ENCODE peak calls at places on chromosomes 3 and 15, in ten cellular contexts. One of them, this sample, is unnamed.

GRCh38 chr3:169034401-169034800 is 629.1 kb downstream of the MECOM start:
- DNase-seq in caudate nucleus: no peak
- DNase-seq in H1: no peak
- DNase-seq in spleen: no peak
- DNase-seq in lower lobe of right lung: no peak
- DNase-seq in heart left ventricle: no peak
- DNase-seq in AG04450: no peak
- DNase-seq in ovary: no peak
- DNase-seq in brain microvascular endothelial cell: no peak
- DNase-seq in upper lobe of right lung: no peak
- DNase-seq in this sample: no peak

GRCh38 chr3:37984596-37984995 is 6.0 kb upstream of the VILL start:
- DNase-seq in heart left ventricle: no peak
- DNase-seq in upper lobe of right lung: no peak
- DNase-seq in AG04450: no peak
- DNase-seq in lower lobe of right lung: no peak
- DNase-seq in H1: no peak
- DNase-seq in brain microvascular endothelial cell: no peak
- DNase-seq in ovary: no peak
- DNase-seq in caudate nucleus: no peak
- DNase-seq in spleen: peak; percentile 43
- DNase-seq in this sample: no peak

GRCh38 chr15:63435416-63435815 is 53.8 kb upstream of the CA12 start:
- DNase-seq in brain microvascular endothelial cell: no peak
- DNase-seq in caudate nucleus: no peak
- DNase-seq in ovary: no peak
- DNase-seq in spleen: no peak
- DNase-seq in AG04450: no peak
- DNase-seq in heart left ventricle: no peak
- DNase-seq in lower lobe of right lung: no peak
- DNase-seq in H1: no peak
- DNase-seq in upper lobe of right lung: no peak
- DNase-seq in this sample: no peak

GRCh38 chr15:92614791-92615785 is 40.5 kb downstream of the FAM174B start:
- DNase-seq in spleen: no peak
- DNase-seq in ovary: no peak
- DNase-seq in heart left ventricle: no peak
- DNase-seq in H1: no peak
- DNase-seq in AG04450: no peak
- DNase-seq in upper lobe of right lung: peak; percentile 43
- DNase-seq in brain microvascular endothelial cell: no peak
- DNase-seq in caudate nucleus: no peak
- DNase-seq in lower lobe of right lung: no peak
- DNase-seq in this sample: no peak

GRCh38 chr15:66655511-66655910 is 46.5 kb upstream of the SMAD6 start:
- DNase-seq in brain microvascular endothelial cell: no peak
- DNase-seq in ovary: no peak
- DNase-seq in spleen: no peak
- DNase-seq in upper lobe of right lung: no peak
- DNase-seq in caudate nucleus: no peak
- DNase-seq in lower lobe of right lung: no peak
- DNase-seq in H1: no peak
- DNase-seq in heart left ventricle: no peak
- DNase-seq in AG04450: no peak
- DNase-seq in this sample: no peak

GRCh38 chr3:50165388-50166308 is 10.5 kb downstream of the SEMA3F start:
- DNase-seq in H1: no peak
- DNase-seq in heart left ventricle: peak; percentile 50
- DNase-seq in lower lobe of right lung: no peak
- DNase-seq in upper lobe of right lung: no peak
- DNase-seq in AG04450: no peak
- DNase-seq in ovary: peak; percentile 67
- DNase-seq in caudate nucleus: peak; percentile 31
- DNase-seq in brain microvascular endothelial cell: no peak
- DNase-seq in spleen: no peak
- DNase-seq in this sample: no peak

GRCh38 chr3:66816110-66816761 is 181.9 kb upstream of the KBTBD8 start:
- DNase-seq in heart left ventricle: no peak
- DNase-seq in lower lobe of right lung: no peak
- DNase-seq in spleen: no peak
- DNase-seq in ovary: no peak
- DNase-seq in AG04450: peak; percentile 47
- DNase-seq in H1: peak; percentile 27
- DNase-seq in brain microvascular endothelial cell: peak; percentile 43
- DNase-seq in upper lobe of right lung: no peak
- DNase-seq in caudate nucleus: peak; percentile 12
- DNase-seq in this sample: no peak

GRCh38 chr15:52306270-52306669 is 10.7 kb upstream of the MYO5C start:
- DNase-seq in heart left ventricle: no peak
- DNase-seq in H1: no peak
- DNase-seq in upper lobe of right lung: no peak
- DNase-seq in AG04450: peak; percentile 26
- DNase-seq in lower lobe of right lung: no peak
- DNase-seq in spleen: no peak
- DNase-seq in caudate nucleus: no peak
- DNase-seq in ovary: no peak
- DNase-seq in brain microvascular endothelial cell: peak; percentile 54
- DNase-seq in this sample: no peak

GRCh38 chr15:45333550-45333949 is 44.8 kb downstream of the GATM start:
- DNase-seq in H1: no peak
- DNase-seq in brain microvascular endothelial cell: peak; percentile 14
- DNase-seq in ovary: peak; percentile 39
- DNase-seq in lower lobe of right lung: no peak
- DNase-seq in spleen: no peak
- DNase-seq in AG04450: no peak
- DNase-seq in heart left ventricle: peak; percentile 84
- DNase-seq in caudate nucleus: no peak
- DNase-seq in upper lobe of right lung: no peak
- DNase-seq in this sample: no peak

GRCh38 chr15:74763416-74763815 is 14.8 kb downstream of the CYP1A2 start:
- DNase-seq in brain microvascular endothelial cell: no peak
- DNase-seq in AG04450: no peak
- DNase-seq in spleen: no peak
- DNase-seq in ovary: no peak
- DNase-seq in heart left ventricle: no peak
- DNase-seq in caudate nucleus: no peak
- DNase-seq in upper lobe of right lung: peak; percentile 74
- DNase-seq in lower lobe of right lung: peak; percentile 65
- DNase-seq in H1: no peak
- DNase-seq in this sample: no peak

GRCh38 chr3:60703956-60704736 is 547.1 kb downstream of the FHIT start:
- DNase-seq in ovary: no peak
- DNase-seq in H1: no peak
- DNase-seq in lower lobe of right lung: no peak
- DNase-seq in brain microvascular endothelial cell: peak; percentile 13
- DNase-seq in spleen: no peak
- DNase-seq in heart left ventricle: no peak
- DNase-seq in AG04450: peak; percentile 34
- DNase-seq in caudate nucleus: no peak
- DNase-seq in upper lobe of right lung: no peak
- DNase-seq in this sample: no peak

GRCh38 chr3:29285356-29286070 is 4.6 kb downstream of the RBMS3 start:
- DNase-seq in upper lobe of right lung: no peak
- DNase-seq in heart left ventricle: no peak
- DNase-seq in caudate nucleus: no peak
- DNase-seq in lower lobe of right lung: no peak
- DNase-seq in AG04450: no peak
- DNase-seq in spleen: no peak
- DNase-seq in brain microvascular endothelial cell: no peak
- DNase-seq in H1: no peak
- DNase-seq in ovary: no peak
- DNase-seq in this sample: peak; percentile 25

GRCh38 chr3:149638401-149639092 is 19.3 kb downstream of the WWTR1 start:
- DNase-seq in AG04450: peak; percentile 66
- DNase-seq in lower lobe of right lung: no peak
- DNase-seq in caudate nucleus: no peak
- DNase-seq in spleen: no peak
- DNase-seq in heart left ventricle: no peak
- DNase-seq in H1: no peak
- DNase-seq in ovary: no peak
- DNase-seq in upper lobe of right lung: no peak
- DNase-seq in brain microvascular endothelial cell: no peak
- DNase-seq in this sample: no peak

GRCh38 chr15:101676965-101677364 is 24.8 kb upstream of the TM2D3 start:
- DNase-seq in ovary: no peak
- DNase-seq in lower lobe of right lung: no peak
- DNase-seq in heart left ventricle: no peak
- DNase-seq in spleen: no peak
- DNase-seq in H1: no peak
- DNase-seq in brain microvascular endothelial cell: no peak
- DNase-seq in upper lobe of right lung: no peak
- DNase-seq in AG04450: no peak
- DNase-seq in caudate nucleus: peak; percentile 70
- DNase-seq in this sample: no peak

GRCh38 chr3:62318752-62319569 is 54.4 kb downstream of the FEZF2 start:
- DNase-seq in H1: peak; percentile 79
- DNase-seq in spleen: peak; percentile 88
- DNase-seq in heart left ventricle: peak; percentile 83
- DNase-seq in brain microvascular endothelial cell: peak; percentile 86
- DNase-seq in upper lobe of right lung: peak; percentile 94
- DNase-seq in ovary: peak; percentile 85
- DNase-seq in lower lobe of right lung: peak; percentile 91
- DNase-seq in caudate nucleus: peak; percentile 74
- DNase-seq in AG04450: peak; percentile 55
- DNase-seq in this sample: peak; percentile 52

GRCh38 chr3:23668430-23668904 is 137.3 kb upstream of the UBE2E1 start:
- DNase-seq in upper lobe of right lung: no peak
- DNase-seq in lower lobe of right lung: no peak
- DNase-seq in heart left ventricle: no peak
- DNase-seq in AG04450: peak; percentile 60
- DNase-seq in brain microvascular endothelial cell: peak; percentile 65
- DNase-seq in H1: no peak
- DNase-seq in spleen: no peak
- DNase-seq in caudate nucleus: no peak
- DNase-seq in ovary: no peak
- DNase-seq in this sample: no peak

GRCh38 chr3:82087958-82088357 is 326.5 kb upstream of the GBE1 start:
- DNase-seq in brain microvascular endothelial cell: peak; percentile 85
- DNase-seq in spleen: no peak
- DNase-seq in lower lobe of right lung: no peak
- DNase-seq in upper lobe of right lung: no peak
- DNase-seq in H1: no peak
- DNase-seq in caudate nucleus: no peak
- DNase-seq in AG04450: no peak
- DNase-seq in heart left ventricle: no peak
- DNase-seq in ovary: no peak
- DNase-seq in this sample: no peak

GRCh38 chr3:55488398-55489055 is 1.4 kb upstream of the WNT5A start:
- DNase-seq in lower lobe of right lung: peak; percentile 74
- DNase-seq in spleen: no peak
- DNase-seq in upper lobe of right lung: peak; percentile 79
- DNase-seq in AG04450: peak; percentile 81
- DNase-seq in ovary: peak; percentile 83
- DNase-seq in H1: no peak
- DNase-seq in brain microvascular endothelial cell: peak; percentile 49
- DNase-seq in heart left ventricle: peak; percentile 46
- DNase-seq in caudate nucleus: peak; percentile 17
- DNase-seq in this sample: peak; percentile 5

GRCh38 chr3:110773413-110773954 is 298.1 kb upstream of the NECTIN3 start:
- DNase-seq in H1: no peak
- DNase-seq in AG04450: peak; percentile 92
- DNase-seq in heart left ventricle: no peak
- DNase-seq in lower lobe of right lung: no peak
- DNase-seq in brain microvascular endothelial cell: peak; percentile 92
- DNase-seq in upper lobe of right lung: no peak
- DNase-seq in caudate nucleus: no peak
- DNase-seq in ovary: no peak
- DNase-seq in spleen: no peak
- DNase-seq in this sample: no peak

DNA sequence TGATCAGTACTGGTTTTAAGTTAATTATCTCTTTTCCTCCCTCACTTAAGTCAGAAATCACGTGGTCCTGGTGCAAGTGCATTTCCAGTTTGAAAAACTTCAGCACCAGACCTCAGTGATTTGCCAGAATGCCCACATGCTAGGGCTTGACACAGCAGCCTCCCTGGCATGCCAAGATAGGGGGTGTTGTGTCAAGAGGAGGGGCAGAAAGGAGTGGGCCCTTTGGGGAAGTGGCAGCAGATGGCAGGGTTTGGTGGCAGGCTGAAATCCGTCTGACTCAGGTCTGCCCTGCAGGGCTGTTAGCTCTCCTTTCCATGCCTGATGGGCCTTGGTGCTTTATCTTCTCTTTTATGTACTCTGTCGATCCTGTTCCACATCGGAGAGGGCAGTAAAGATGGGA is 23.4 kb downstream of the PXK start:
- DNase-seq in lower lobe of right lung: peak; percentile 50
- DNase-seq in upper lobe of right lung: no peak
- DNase-seq in spleen: peak; percentile 86
- DNase-seq in H1: no peak
- DNase-seq in brain microvascular endothelial cell: no peak
- DNase-seq in heart left ventricle: peak; percentile 13
- DNase-seq in ovary: no peak
- DNase-seq in AG04450: no peak
- DNase-seq in caudate nucleus: peak; percentile 5
- DNase-seq in this sample: no peak
- H3K27ac ChIP-seq in lower lobe of right lung: no peak overlapping the region
- H3K27ac ChIP-seq in upper lobe of right lung: no peak overlapping the region
- H3K27ac ChIP-seq in spleen: peak overlapping the region; percentile 83
- H3K27ac ChIP-seq in H1: no peak overlapping the region
- H3K27ac ChIP-seq in brain microvascular endothelial cell: no peak overlapping the region
- H3K27ac ChIP-seq in heart left ventricle: no peak overlapping the region
- H3K27ac ChIP-seq in ovary: no peak overlapping the region
- H3K27ac ChIP-seq in AG04450: no peak overlapping the region
- H3K27ac ChIP-seq in caudate nucleus: no peak overlapping the region
- H3K27ac ChIP-seq in this sample: no peak overlapping the region

GRCh38 chr3:177212756-177213155 is 15.5 kb upstream of the TBL1XR1 start:
- DNase-seq in caudate nucleus: no peak
- DNase-seq in lower lobe of right lung: no peak
- DNase-seq in heart left ventricle: no peak
- DNase-seq in AG04450: no peak
- DNase-seq in H1: no peak
- DNase-seq in brain microvascular endothelial cell: no peak
- DNase-seq in upper lobe of right lung: no peak
- DNase-seq in spleen: no peak
- DNase-seq in ovary: no peak
- DNase-seq in this sample: no peak
- H3K27ac ChIP-seq in caudate nucleus: no peak overlapping the region
- H3K27ac ChIP-seq in lower lobe of right lung: no peak overlapping the region
- H3K27ac ChIP-seq in heart left ventricle: no peak overlapping the region
- H3K27ac ChIP-seq in AG04450: no peak overlapping the region
- H3K27ac ChIP-seq in H1: no peak overlapping the region
- H3K27ac ChIP-seq in brain microvascular endothelial cell: no peak overlapping the region
- H3K27ac ChIP-seq in upper lobe of right lung: no peak overlapping the region
- H3K27ac ChIP-seq in spleen: no peak overlapping the region
- H3K27ac ChIP-seq in ovary: no peak overlapping the region
- H3K27ac ChIP-seq in this sample: no peak overlapping the region

GRCh38 chr3:147392083-147392916 is 14.0 kb downstream of the ZIC4 start:
- DNase-seq in lower lobe of right lung: no peak
- DNase-seq in heart left ventricle: no peak
- DNase-seq in spleen: peak; percentile 57
- DNase-seq in ovary: no peak
- DNase-seq in AG04450: no peak
- DNase-seq in caudate nucleus: peak; percentile 97
- DNase-seq in upper lobe of right lung: no peak
- DNase-seq in H1: no peak
- DNase-seq in brain microvascular endothelial cell: peak; percentile 73
- DNase-seq in this sample: no peak
- H3K27ac ChIP-seq in lower lobe of right lung: no peak overlapping the region
- H3K27ac ChIP-seq in heart left ventricle: no peak overlapping the region
- H3K27ac ChIP-seq in spleen: no peak overlapping the region
- H3K27ac ChIP-seq in ovary: no peak overlapping the region
- H3K27ac ChIP-seq in AG04450: no peak overlapping the region
- H3K27ac ChIP-seq in caudate nucleus: peak overlapping the region; percentile 91
- H3K27ac ChIP-seq in upper lobe of right lung: no peak overlapping the region
- H3K27ac ChIP-seq in H1: no peak overlapping the region
- H3K27ac ChIP-seq in brain microvascular endothelial cell: peak overlapping the region; percentile 58
- H3K27ac ChIP-seq in this sample: no peak overlapping the region

GRCh38 chr3:53166206-53166605 is 5.2 kb downstream of the PRKCD start:
- DNase-seq in caudate nucleus: no peak
- DNase-seq in brain microvascular endothelial cell: no peak
- DNase-seq in upper lobe of right lung: no peak
- DNase-seq in ovary: no peak
- DNase-seq in H1: no peak
- DNase-seq in heart left ventricle: no peak
- DNase-seq in lower lobe of right lung: no peak
- DNase-seq in spleen: no peak
- DNase-seq in AG04450: no peak
- DNase-seq in this sample: no peak
- H3K27ac ChIP-seq in caudate nucleus: peak overlapping the region; percentile 87
- H3K27ac ChIP-seq in brain microvascular endothelial cell: no peak overlapping the region
- H3K27ac ChIP-seq in upper lobe of right lung: peak overlapping the region; percentile 70
- H3K27ac ChIP-seq in ovary: no peak overlapping the region
- H3K27ac ChIP-seq in H1: no peak overlapping the region
- H3K27ac ChIP-seq in heart left ventricle: peak overlapping the region; percentile 60
- H3K27ac ChIP-seq in lower lobe of right lung: peak overlapping the region; percentile 73
- H3K27ac ChIP-seq in spleen: peak overlapping the region; percentile 69
- H3K27ac ChIP-seq in AG04450: no peak overlapping the region
- H3K27ac ChIP-seq in this sample: no peak overlapping the region